ENCODE peak calls at places on chromosomes 13 and 19, in ten cellular contexts. Z is ovary, P is GM10248, T is lower lobe of right lung, J is kidney epithelial cell, W is osteocyte, L is uterus, X is thyroid gland, U is AG09309, H is progenitor cell of endocrine pancreas. V is an unnamed sample.

GRCh38 chr13:105519766-105520165 is 1015.7 kb downstream of the EFNB2 start:
- DNase-seq in P (no peak), T (no peak), X (no peak), U (no peak), W (no peak), L (no peak), H (no peak), Z (no peak), J (no peak), V (no peak)

GRCh38 chr13:22744688-22745452 is 435.9 kb upstream of the SGCG start:
- DNase-seq in H (no peak), Z (no peak), U (no peak), W (no peak), T (no peak), L (no peak), P (no peak), J (no peak), X (no peak), V (no peak)

GRCh38 chr19:33235269-33235995 is 9.8 kb upstream of the SLC7A10 start:
- DNase-seq in H (peak), T (peak), L (peak), W (peak), X (peak), U (peak), P (peak), Z (peak), J (no peak), V (peak)

GRCh38 chr19:39870171-39870971 is 24.2 kb upstream of the FBL start:
- DNase-seq in H (no peak), Z (no peak), U (no peak), J (no peak), L (no peak), P (no peak), W (no peak), X (no peak), T (no peak), V (no peak)

GRCh38 chr13:99018418-99019180 is 40.7 kb upstream of the DOCK9 start:
- DNase-seq in T (no peak), Z (no peak), X (no peak), H (no peak), P (no peak), L (no peak), W (no peak), U (peak), J (no peak), V (no peak)

GRCh38 chr19:17677002-17677401 is 11.2 kb downstream of the UNC13A start:
- DNase-seq in J (no peak), T (no peak), H (no peak), Z (no peak), U (no peak), X (no peak), P (no peak), L (no peak), W (no peak), V (no peak)

GRCh38 chr13:101572456-101572855 is 120.0 kb downstream of the ITGBL1 start:
- DNase-seq in W (no peak), X (no peak), H (no peak), Z (no peak), L (no peak), U (no peak), P (no peak), J (no peak), T (no peak), V (no peak)

GRCh38 chr19:23409392-23410048 is 14.2 kb upstream of the ZNF91 start:
- DNase-seq in U (no peak), X (no peak), L (no peak), J (no peak), Z (no peak), H (no peak), P (no peak), T (no peak), W (no peak), V (no peak)

GRCh38 chr19:5624154-5624663 is 1.3 kb downstream of the SAFB start:
- DNase-seq in P (no peak), H (no peak), T (peak), X (peak), U (no peak), Z (peak), J (no peak), L (peak), W (no peak), V (no peak)

GRCh38 chr13:104385409-104385808 is 1319.2 kb upstream of the SLC10A2 start:
- DNase-seq in J (peak), L (no peak), H (no peak), U (no peak), P (no peak), W (no peak), Z (no peak), T (no peak), X (no peak), V (no peak)

GRCh38 chr19:33295621-33296472 is 6.5 kb downstream of the CEBPA start:
- DNase-seq in T (peak), X (no peak), J (no peak), L (no peak), Z (no peak), H (no peak), P (no peak), U (no peak), W (no peak), V (no peak)

GRCh38 chr13:26326562-26326961 is 72.6 kb downstream of the CDK8 start:
- DNase-seq in W (no peak), Z (no peak), U (no peak), H (no peak), X (no peak), L (no peak), J (no peak), P (no peak), T (no peak), V (no peak)

DNA sequence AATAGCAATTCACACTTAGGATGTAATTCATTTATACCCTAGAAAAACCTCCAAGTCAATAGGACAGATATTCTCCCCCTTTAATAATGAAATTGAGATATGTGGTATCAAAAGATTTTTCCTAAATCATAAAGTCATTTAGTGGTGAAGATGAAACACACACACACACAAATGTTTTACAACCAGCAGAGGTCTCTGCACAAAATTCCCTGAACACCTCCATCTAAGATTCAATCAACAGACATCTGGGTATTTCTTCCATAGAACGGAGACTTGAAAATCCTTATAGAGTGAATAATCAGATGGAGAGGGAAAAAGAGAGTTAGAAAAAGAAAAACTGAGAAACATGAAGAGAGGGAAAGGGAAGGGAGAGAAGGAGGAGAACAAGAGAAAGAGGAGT is 52.8 kb downstream of the MYCBP2 start:
- DNase-seq in Z (no peak), W (no peak), P (no peak), T (no peak), U (no peak), L (no peak), H (no peak), J (no peak), X (no peak), V (no peak)
- TF ChIP-seq CTCF in Z (no peak), W (peak), P (no peak), T (no peak), U (no peak), L (no peak), H (no peak), J (no peak), X (no peak), V (no peak)

DNA sequence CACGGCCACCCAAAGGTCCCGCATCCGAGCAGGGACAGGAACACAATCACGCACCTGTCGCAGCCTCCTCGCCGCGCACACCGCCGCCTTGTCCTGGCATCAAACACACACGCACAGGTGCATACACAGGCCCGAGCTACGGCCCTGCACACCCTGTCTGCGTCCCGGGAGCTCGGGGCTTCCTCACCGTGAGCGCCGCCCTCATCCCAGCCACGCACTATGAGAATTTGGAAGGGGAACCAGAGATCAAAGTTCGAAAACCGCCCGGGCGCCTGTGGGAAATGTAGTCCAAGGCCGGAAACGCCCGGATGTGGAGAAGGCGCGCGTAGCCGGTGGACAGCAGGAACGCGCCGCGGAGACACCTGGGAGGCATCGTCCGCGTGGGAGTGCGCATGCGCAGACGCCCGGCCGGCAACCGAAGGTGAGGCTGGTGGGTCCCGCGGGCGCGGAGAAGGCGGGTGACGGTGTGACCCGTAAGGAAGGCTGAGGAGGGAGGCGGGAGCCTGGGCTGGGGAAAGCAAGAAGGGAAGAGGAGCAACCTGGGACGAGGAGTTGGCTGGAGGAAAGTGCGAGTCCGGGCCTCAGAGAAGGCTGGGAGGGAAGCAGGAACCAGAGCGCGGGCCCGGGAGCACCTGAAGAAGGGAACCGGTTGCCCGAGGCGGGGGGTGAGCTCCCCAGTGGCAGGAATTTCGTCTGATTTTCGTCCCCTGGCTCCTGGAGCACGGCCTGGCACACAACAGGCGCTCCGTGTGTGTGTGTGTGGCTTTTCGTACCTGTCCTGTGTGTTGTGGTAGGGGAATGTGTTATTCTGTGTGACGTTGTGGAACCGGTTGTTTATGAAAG is at the start of gene ZNF567:
- DNase-seq in Z (peak), H (peak), P (peak), X (peak), W (peak), T (peak), L (peak), J (peak), U (peak), V (peak)
- TF ChIP-seq CTCF in Z (no peak), H (peak), P (no peak), X (no peak), W (no peak), T (no peak), L (no peak), J (no peak), U (no peak), V (no peak)

GRCh38 chr13:32911506-32911905 is 104.7 kb upstream of the KL start:
- DNase-seq in H (no peak), W (no peak), U (peak), T (no peak), Z (no peak), P (peak), X (peak), L (no peak), J (peak), V (no peak)
- TF ChIP-seq CTCF in H (no peak), W (peak), U (peak), T (peak), Z (no peak), P (peak), X (no peak), L (no peak), J (peak), V (no peak)

DNA sequence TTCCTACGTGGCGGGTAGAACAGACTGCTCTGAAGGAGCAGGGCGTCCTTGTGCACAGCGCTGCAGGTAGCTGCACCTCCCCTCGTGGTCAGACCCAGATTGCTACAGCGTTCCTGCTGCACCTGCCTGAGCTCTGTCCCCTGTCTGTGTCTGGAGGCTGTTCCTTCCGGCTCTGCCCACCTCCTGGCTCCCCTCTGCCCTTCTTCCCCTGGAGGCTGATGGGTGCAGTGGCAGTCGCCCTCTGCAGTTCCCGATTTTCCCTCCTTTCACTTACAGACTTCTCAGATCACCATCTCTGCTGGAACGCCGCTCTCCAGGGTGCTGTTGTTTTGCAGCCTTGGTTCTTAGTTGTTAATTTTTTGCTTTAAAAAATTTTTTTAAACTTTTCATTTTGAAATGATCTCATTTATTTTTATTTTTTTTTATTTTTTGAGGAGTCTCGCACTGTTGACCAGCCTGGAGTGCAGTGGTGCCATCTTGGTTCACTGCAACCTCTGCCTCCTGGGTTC is 53.6 kb downstream of the SMARCA4 start:
- DNase-seq in W (no peak), H (no peak), U (no peak), T (no peak), L (no peak), X (no peak), P (no peak), Z (no peak), J (no peak), V (no peak)
- TF ChIP-seq CTCF in W (no peak), H (peak), U (no peak), T (no peak), L (no peak), X (no peak), P (no peak), Z (no peak), J (peak), V (no peak)

GRCh38 chr19:1173845-1174809 is at the start of gene SBNO2:
- DNase-seq in T (peak), U (no peak), W (peak), H (peak), L (peak), J (no peak), Z (peak), P (peak), X (peak), V (peak)

GRCh38 chr19:1175020-1175419 is 952 bp upstream of the SBNO2 start:
- DNase-seq in T (no peak), J (no peak), Z (no peak), U (no peak), L (no peak), P (no peak), W (no peak), H (no peak), X (no peak), V (no peak)

GRCh38 chr19:1173160-1173844 is 766 bp downstream of the SBNO2 start:
- DNase-seq in H (no peak), T (no peak), P (no peak), X (no peak), Z (peak), L (peak), U (no peak), W (no peak), J (no peak), V (no peak)

GRCh38 chr19:1181606-1182005 is 7.5 kb upstream of the SBNO2 start:
- DNase-seq in J (no peak), P (no peak), L (no peak), H (no peak), Z (no peak), T (peak), W (no peak), X (peak), U (no peak), V (no peak)

GRCh38 chr19:1177322-1178114 is 3.5 kb upstream of the SBNO2 start:
- DNase-seq in L (peak), J (peak), P (no peak), H (no peak), U (peak), W (no peak), X (no peak), T (no peak), Z (peak), V (no peak)
- TF ChIP-seq CTCF in L (no peak), J (peak), P (no peak), H (no peak), U (peak), W (peak), X (no peak), T (no peak), Z (no peak), V (no peak)

GRCh38 chr13:36819064-36819810 is at the start of gene RFXAP:
- DNase-seq in J (peak), P (peak), W (peak), U (peak), H (peak), X (peak), T (peak), Z (peak), L (peak), V (peak)

GRCh38 chr13:36818483-36819063 is 449 bp upstream of the RFXAP start:
- DNase-seq in L (no peak), P (no peak), J (no peak), U (no peak), Z (no peak), X (no peak), W (no peak), T (no peak), H (no peak), V (no peak)

GRCh38 chr13:36820222-36820621 is 1.2 kb downstream of the RFXAP start:
- DNase-seq in J (no peak), X (no peak), Z (no peak), L (no peak), W (no peak), H (no peak), T (no peak), U (no peak), P (peak), V (no peak)

GRCh38 chr13:36819811-36820140 is 754 bp downstream of the RFXAP start:
- DNase-seq in Z (no peak), H (no peak), U (no peak), J (no peak), T (no peak), P (peak), X (no peak), L (no peak), W (no peak), V (no peak)

GRCh38 chr13:36817996-36818395 is 1.0 kb upstream of the RFXAP start:
- DNase-seq in P (no peak), H (no peak), J (no peak), X (no peak), T (no peak), Z (no peak), U (no peak), L (no peak), W (no peak), V (no peak)
- TF ChIP-seq CTCF in P (no peak), H (no peak), J (no peak), X (no peak), T (no peak), Z (no peak), U (no peak), L (no peak), W (no peak), V (no peak)

GRCh38 chr19:43430142-43430710 is 15.5 kb downstream of the TEX101 start:
- DNase-seq in J (no peak), W (no peak), T (no peak), U (no peak), X (no peak), Z (no peak), P (no peak), H (no peak), L (no peak), V (no peak)
- TF ChIP-seq CTCF in J (no peak), W (no peak), T (no peak), U (no peak), X (no peak), Z (no peak), P (peak), H (peak), L (no peak), V (no peak)

V was measured in omental fat pad.